ENCODE peak calls at places on chromosomes 2 and 18, in four cellular contexts. One of them, this sample, is unnamed.

GRCh38 chr18:23878336-23878900 is 136.1 kb upstream of the TTC39C start:
- DNase-seq in amniotic epithelial cell: no peak
- DNase-seq in astrocyte of the spinal cord: no peak
- DNase-seq in NT2/D1: no peak
- DNase-seq in this sample: no peak

GRCh38 chr18:52722904-52723303 is 382.9 kb downstream of the DCC start:
- DNase-seq in amniotic epithelial cell: no peak
- DNase-seq in astrocyte of the spinal cord: no peak
- DNase-seq in NT2/D1: no peak
- DNase-seq in this sample: no peak

GRCh38 chr2:28510184-28510583 is 14.3 kb downstream of the PLB1 start:
- DNase-seq in amniotic epithelial cell: peak; percentile 6
- DNase-seq in astrocyte of the spinal cord: no peak
- DNase-seq in NT2/D1: no peak
- DNase-seq in this sample: no peak

GRCh38 chr2:96555146-96555610 is 18.6 kb downstream of the ARID5A start:
- DNase-seq in amniotic epithelial cell: no peak
- DNase-seq in astrocyte of the spinal cord: no peak
- DNase-seq in NT2/D1: no peak
- DNase-seq in this sample: no peak

GRCh38 chr2:112724611-112725525 is 4.0 kb downstream of the NT5DC4 start:
- DNase-seq in amniotic epithelial cell: peak; percentile 27
- DNase-seq in astrocyte of the spinal cord: no peak
- DNase-seq in NT2/D1: peak; percentile 22
- DNase-seq in this sample: no peak

GRCh38 chr18:10453885-10454772 is at the start of gene APCDD1:
- DNase-seq in amniotic epithelial cell: peak; percentile 22
- DNase-seq in astrocyte of the spinal cord: no peak
- DNase-seq in NT2/D1: no peak
- DNase-seq in this sample: no peak

GRCh38 chr2:95384854-95385569 is 17.5 kb upstream of the FAHD2A start:
- DNase-seq in amniotic epithelial cell: no peak
- DNase-seq in astrocyte of the spinal cord: no peak
- DNase-seq in NT2/D1: no peak
- DNase-seq in this sample: no peak

GRCh38 chr2:105802587-105802986 is 57.9 kb downstream of the NCK2 start:
- DNase-seq in amniotic epithelial cell: no peak
- DNase-seq in astrocyte of the spinal cord: no peak
- DNase-seq in NT2/D1: no peak
- DNase-seq in this sample: no peak

GRCh38 chr18:58316943-58317342 is 272.9 kb downstream of the NEDD4L start:
- DNase-seq in amniotic epithelial cell: no peak
- DNase-seq in astrocyte of the spinal cord: peak; percentile 39
- DNase-seq in NT2/D1: no peak
- DNase-seq in this sample: no peak

This sample was measured in NCI-H187 treated with DMSO at 0.1 percent for 48 hours.